ENCODE peak calls at places on chromosome 6, in seven cellular contexts. One of them, this sample, is unnamed.

GRCh38 chr6:155676346-155676745 is 220.7 kb upstream of the NOX3 start:
- DNase-seq in NCI-H1417 treated with DMSO at 0.1 percent for 48 hours: no peak
- DNase-seq in anterior cingulate cortex: no peak
- DNase-seq in pancreas: no peak
- DNase-seq in fibroblast of mammary gland: no peak
- DNase-seq in AG08395: no peak
- DNase-seq in psoas muscle: no peak
- DNase-seq in this sample: no peak

GRCh38 chr6:45371924-45372582 is 5.7 kb downstream of the SUPT3H start:
- DNase-seq in NCI-H1417 treated with DMSO at 0.1 percent for 48 hours: no peak
- DNase-seq in anterior cingulate cortex: no peak
- DNase-seq in pancreas: no peak
- DNase-seq in fibroblast of mammary gland: no peak
- DNase-seq in AG08395: no peak
- DNase-seq in psoas muscle: no peak
- DNase-seq in this sample: no peak

GRCh38 chr6:32819729-32820128 is 2.9 kb upstream of the HLA-DOB start:
- DNase-seq in NCI-H1417 treated with DMSO at 0.1 percent for 48 hours: no peak
- DNase-seq in anterior cingulate cortex: no peak
- DNase-seq in pancreas: no peak
- DNase-seq in fibroblast of mammary gland: peak
- DNase-seq in AG08395: peak
- DNase-seq in psoas muscle: no peak
- DNase-seq in this sample: no peak

GRCh38 chr6:20447581-20448132 is 46.0 kb downstream of the E2F3 start:
- DNase-seq in NCI-H1417 treated with DMSO at 0.1 percent for 48 hours: no peak
- DNase-seq in anterior cingulate cortex: no peak
- DNase-seq in pancreas: no peak
- DNase-seq in fibroblast of mammary gland: peak
- DNase-seq in AG08395: no peak
- DNase-seq in psoas muscle: no peak
- DNase-seq in this sample: no peak

GRCh38 chr6:75202676-75203131 is 3.1 kb downstream of the COL12A1 start:
- DNase-seq in NCI-H1417 treated with DMSO at 0.1 percent for 48 hours: no peak
- DNase-seq in anterior cingulate cortex: no peak
- DNase-seq in pancreas: no peak
- DNase-seq in fibroblast of mammary gland: peak
- DNase-seq in AG08395: no peak
- DNase-seq in psoas muscle: no peak
- DNase-seq in this sample: no peak

GRCh38 chr6:135657207-135657606 is 159.7 kb upstream of the AHI1 start:
- DNase-seq in NCI-H1417 treated with DMSO at 0.1 percent for 48 hours: no peak
- DNase-seq in anterior cingulate cortex: no peak
- DNase-seq in pancreas: no peak
- DNase-seq in fibroblast of mammary gland: no peak
- DNase-seq in AG08395: no peak
- DNase-seq in psoas muscle: no peak
- DNase-seq in this sample: no peak

GRCh38 chr6:111592726-111593515 is 12.8 kb downstream of the TRAF3IP2 start:
- DNase-seq in NCI-H1417 treated with DMSO at 0.1 percent for 48 hours: no peak
- DNase-seq in anterior cingulate cortex: no peak
- DNase-seq in pancreas: no peak
- DNase-seq in fibroblast of mammary gland: no peak
- DNase-seq in AG08395: no peak
- DNase-seq in psoas muscle: no peak
- DNase-seq in this sample: no peak

GRCh38 chr6:1387632-1388031 is 1.7 kb upstream of the FOXF2 start:
- DNase-seq in NCI-H1417 treated with DMSO at 0.1 percent for 48 hours: no peak
- DNase-seq in anterior cingulate cortex: no peak
- DNase-seq in pancreas: no peak
- DNase-seq in fibroblast of mammary gland: no peak
- DNase-seq in AG08395: no peak
- DNase-seq in psoas muscle: no peak
- DNase-seq in this sample: no peak

GRCh38 chr6:165662671-165663282 is at the start of gene PDE10A:
- DNase-seq in NCI-H1417 treated with DMSO at 0.1 percent for 48 hours: no peak
- DNase-seq in anterior cingulate cortex: no peak
- DNase-seq in pancreas: peak
- DNase-seq in fibroblast of mammary gland: no peak
- DNase-seq in AG08395: peak
- DNase-seq in psoas muscle: peak
- DNase-seq in this sample: no peak

GRCh38 chr6:111774346-111774703 is 98.9 kb downstream of the FYN start:
- DNase-seq in NCI-H1417 treated with DMSO at 0.1 percent for 48 hours: no peak
- DNase-seq in anterior cingulate cortex: no peak
- DNase-seq in pancreas: no peak
- DNase-seq in fibroblast of mammary gland: no peak
- DNase-seq in AG08395: peak
- DNase-seq in psoas muscle: no peak
- DNase-seq in this sample: no peak